ENCODE peak calls at places on chromosomes 13 and 19, in eight cellular contexts. One of them, this sample, is unnamed.

GRCh38 chr13:79543883-79544282 is 62.9 kb downstream of the NDFIP2 start:
- DNase-seq in lower leg skin: no peak
- DNase-seq in aorta: no peak
- DNase-seq in cardiac muscle cell: no peak
- DNase-seq in stimulated activated naive CD8-positive, alpha-beta T cell treated with anti-CD3 and anti-CD28 coated beads, Interleukin-15, Interleukin-2, amounts not matched to agents 100 U/mL and 50 U/mL, for 24 hours: no peak
- DNase-seq in activated CD4-positive, alpha-beta T cell treated with anti-CD3 and anti-CD28 coated beads, Interleukin-2, amount 50 U/mL, for 24 hours: no peak
- DNase-seq in cardiac fibroblast: no peak
- DNase-seq in CD8-positive, alpha-beta memory T cell: no peak
- DNase-seq in this sample: no peak

GRCh38 chr13:113671066-113672001 is 4.3 kb downstream of the GRK1 start:
- DNase-seq in cardiac fibroblast: no peak
- DNase-seq in CD8-positive, alpha-beta memory T cell: peak; percentile 41
- DNase-seq in cardiac muscle cell: no peak
- DNase-seq in aorta: peak; percentile 69
- DNase-seq in activated CD4-positive, alpha-beta T cell treated with anti-CD3 and anti-CD28 coated beads, Interleukin-2, amount 50 U/mL, for 24 hours: no peak
- DNase-seq in lower leg skin: no peak
- DNase-seq in stimulated activated naive CD8-positive, alpha-beta T cell treated with anti-CD3 and anti-CD28 coated beads, Interleukin-15, Interleukin-2, amounts not matched to agents 100 U/mL and 50 U/mL, for 24 hours: no peak
- DNase-seq in this sample: no peak

GRCh38 chr19:10812902-10813404 is 23.1 kb downstream of the TMED1 start:
- DNase-seq in lower leg skin: peak; percentile 36
- DNase-seq in cardiac fibroblast: peak; percentile 95
- DNase-seq in stimulated activated naive CD8-positive, alpha-beta T cell treated with anti-CD3 and anti-CD28 coated beads, Interleukin-15, Interleukin-2, amounts not matched to agents 100 U/mL and 50 U/mL, for 24 hours: peak; percentile 55
- DNase-seq in aorta: no peak
- DNase-seq in cardiac muscle cell: no peak
- DNase-seq in activated CD4-positive, alpha-beta T cell treated with anti-CD3 and anti-CD28 coated beads, Interleukin-2, amount 50 U/mL, for 24 hours: no peak
- DNase-seq in CD8-positive, alpha-beta memory T cell: no peak
- DNase-seq in this sample: peak; percentile 60

GRCh38 chr13:93298741-93299140 is 72.1 kb downstream of the GPC6 start:
- DNase-seq in stimulated activated naive CD8-positive, alpha-beta T cell treated with anti-CD3 and anti-CD28 coated beads, Interleukin-15, Interleukin-2, amounts not matched to agents 100 U/mL and 50 U/mL, for 24 hours: no peak
- DNase-seq in cardiac fibroblast: no peak
- DNase-seq in cardiac muscle cell: no peak
- DNase-seq in aorta: no peak
- DNase-seq in activated CD4-positive, alpha-beta T cell treated with anti-CD3 and anti-CD28 coated beads, Interleukin-2, amount 50 U/mL, for 24 hours: no peak
- DNase-seq in lower leg skin: no peak
- DNase-seq in CD8-positive, alpha-beta memory T cell: no peak
- DNase-seq in this sample: no peak

GRCh38 chr13:78298657-78299056 is 304.7 kb downstream of the POU4F1 start:
- DNase-seq in lower leg skin: no peak
- DNase-seq in cardiac muscle cell: no peak
- DNase-seq in stimulated activated naive CD8-positive, alpha-beta T cell treated with anti-CD3 and anti-CD28 coated beads, Interleukin-15, Interleukin-2, amounts not matched to agents 100 U/mL and 50 U/mL, for 24 hours: no peak
- DNase-seq in CD8-positive, alpha-beta memory T cell: no peak
- DNase-seq in aorta: no peak
- DNase-seq in activated CD4-positive, alpha-beta T cell treated with anti-CD3 and anti-CD28 coated beads, Interleukin-2, amount 50 U/mL, for 24 hours: no peak
- DNase-seq in cardiac fibroblast: no peak
- DNase-seq in this sample: no peak

GRCh38 chr13:40640845-40641458 is 25.5 kb downstream of the FOXO1 start:
- DNase-seq in CD8-positive, alpha-beta memory T cell: no peak
- DNase-seq in activated CD4-positive, alpha-beta T cell treated with anti-CD3 and anti-CD28 coated beads, Interleukin-2, amount 50 U/mL, for 24 hours: no peak
- DNase-seq in stimulated activated naive CD8-positive, alpha-beta T cell treated with anti-CD3 and anti-CD28 coated beads, Interleukin-15, Interleukin-2, amounts not matched to agents 100 U/mL and 50 U/mL, for 24 hours: no peak
- DNase-seq in cardiac fibroblast: no peak
- DNase-seq in lower leg skin: no peak
- DNase-seq in cardiac muscle cell: no peak
- DNase-seq in aorta: no peak
- DNase-seq in this sample: peak; percentile 67

GRCh38 chr19:6227156-6227940 is 52.4 kb downstream of the MLLT1 start:
- DNase-seq in cardiac fibroblast: no peak
- DNase-seq in activated CD4-positive, alpha-beta T cell treated with anti-CD3 and anti-CD28 coated beads, Interleukin-2, amount 50 U/mL, for 24 hours: no peak
- DNase-seq in CD8-positive, alpha-beta memory T cell: peak; percentile 36
- DNase-seq in stimulated activated naive CD8-positive, alpha-beta T cell treated with anti-CD3 and anti-CD28 coated beads, Interleukin-15, Interleukin-2, amounts not matched to agents 100 U/mL and 50 U/mL, for 24 hours: no peak
- DNase-seq in aorta: peak; percentile 68
- DNase-seq in lower leg skin: no peak
- DNase-seq in cardiac muscle cell: no peak
- DNase-seq in this sample: no peak

GRCh38 chr19:54029930-54030490 is 33.7 kb downstream of the VSTM1 start:
- DNase-seq in aorta: no peak
- DNase-seq in CD8-positive, alpha-beta memory T cell: peak; percentile 60
- DNase-seq in stimulated activated naive CD8-positive, alpha-beta T cell treated with anti-CD3 and anti-CD28 coated beads, Interleukin-15, Interleukin-2, amounts not matched to agents 100 U/mL and 50 U/mL, for 24 hours: peak; percentile 66
- DNase-seq in cardiac muscle cell: peak; percentile 66
- DNase-seq in lower leg skin: peak; percentile 43
- DNase-seq in cardiac fibroblast: peak; percentile 79
- DNase-seq in activated CD4-positive, alpha-beta T cell treated with anti-CD3 and anti-CD28 coated beads, Interleukin-2, amount 50 U/mL, for 24 hours: peak; percentile 8
- DNase-seq in this sample: peak; percentile 65

GRCh38 chr19:8244442-8244841 is 35.3 kb downstream of the CERS4 start:
- DNase-seq in cardiac fibroblast: no peak
- DNase-seq in activated CD4-positive, alpha-beta T cell treated with anti-CD3 and anti-CD28 coated beads, Interleukin-2, amount 50 U/mL, for 24 hours: no peak
- DNase-seq in lower leg skin: no peak
- DNase-seq in cardiac muscle cell: no peak
- DNase-seq in aorta: no peak
- DNase-seq in CD8-positive, alpha-beta memory T cell: no peak
- DNase-seq in stimulated activated naive CD8-positive, alpha-beta T cell treated with anti-CD3 and anti-CD28 coated beads, Interleukin-15, Interleukin-2, amounts not matched to agents 100 U/mL and 50 U/mL, for 24 hours: no peak
- DNase-seq in this sample: no peak

GRCh38 chr13:75836441-75836840 is 200.3 kb downstream of the LMO7 start:
- DNase-seq in stimulated activated naive CD8-positive, alpha-beta T cell treated with anti-CD3 and anti-CD28 coated beads, Interleukin-15, Interleukin-2, amounts not matched to agents 100 U/mL and 50 U/mL, for 24 hours: no peak
- DNase-seq in cardiac muscle cell: no peak
- DNase-seq in activated CD4-positive, alpha-beta T cell treated with anti-CD3 and anti-CD28 coated beads, Interleukin-2, amount 50 U/mL, for 24 hours: no peak
- DNase-seq in cardiac fibroblast: no peak
- DNase-seq in CD8-positive, alpha-beta memory T cell: no peak
- DNase-seq in aorta: no peak
- DNase-seq in lower leg skin: no peak
- DNase-seq in this sample: no peak

GRCh38 chr13:25397763-25398162 is 26.0 kb downstream of the ATP8A2 start:
- DNase-seq in aorta: no peak
- DNase-seq in stimulated activated naive CD8-positive, alpha-beta T cell treated with anti-CD3 and anti-CD28 coated beads, Interleukin-15, Interleukin-2, amounts not matched to agents 100 U/mL and 50 U/mL, for 24 hours: no peak
- DNase-seq in lower leg skin: no peak
- DNase-seq in cardiac muscle cell: no peak
- DNase-seq in CD8-positive, alpha-beta memory T cell: no peak
- DNase-seq in activated CD4-positive, alpha-beta T cell treated with anti-CD3 and anti-CD28 coated beads, Interleukin-2, amount 50 U/mL, for 24 hours: no peak
- DNase-seq in cardiac fibroblast: no peak
- DNase-seq in this sample: no peak

GRCh38 chr19:5093297-5093858 is 124.5 kb downstream of the KDM4B start:
- DNase-seq in cardiac muscle cell: no peak
- DNase-seq in stimulated activated naive CD8-positive, alpha-beta T cell treated with anti-CD3 and anti-CD28 coated beads, Interleukin-15, Interleukin-2, amounts not matched to agents 100 U/mL and 50 U/mL, for 24 hours: no peak
- DNase-seq in aorta: no peak
- DNase-seq in activated CD4-positive, alpha-beta T cell treated with anti-CD3 and anti-CD28 coated beads, Interleukin-2, amount 50 U/mL, for 24 hours: no peak
- DNase-seq in lower leg skin: no peak
- DNase-seq in CD8-positive, alpha-beta memory T cell: no peak
- DNase-seq in cardiac fibroblast: peak; percentile 43
- DNase-seq in this sample: no peak

GRCh38 chr13:40613192-40613818 is 53.1 kb downstream of the FOXO1 start:
- DNase-seq in aorta: no peak
- DNase-seq in activated CD4-positive, alpha-beta T cell treated with anti-CD3 and anti-CD28 coated beads, Interleukin-2, amount 50 U/mL, for 24 hours: no peak
- DNase-seq in CD8-positive, alpha-beta memory T cell: peak; percentile 74
- DNase-seq in lower leg skin: peak; percentile 35
- DNase-seq in cardiac fibroblast: no peak
- DNase-seq in cardiac muscle cell: peak; percentile 15
- DNase-seq in stimulated activated naive CD8-positive, alpha-beta T cell treated with anti-CD3 and anti-CD28 coated beads, Interleukin-15, Interleukin-2, amounts not matched to agents 100 U/mL and 50 U/mL, for 24 hours: peak; percentile 53
- DNase-seq in this sample: peak; percentile 77

GRCh38 chr13:113209336-113209879 is at the start of gene CUL4A:
- DNase-seq in cardiac muscle cell: peak; percentile 90
- DNase-seq in cardiac fibroblast: peak; percentile 77
- DNase-seq in aorta: peak; percentile 93
- DNase-seq in stimulated activated naive CD8-positive, alpha-beta T cell treated with anti-CD3 and anti-CD28 coated beads, Interleukin-15, Interleukin-2, amounts not matched to agents 100 U/mL and 50 U/mL, for 24 hours: peak; percentile 85
- DNase-seq in CD8-positive, alpha-beta memory T cell: peak; percentile 76
- DNase-seq in activated CD4-positive, alpha-beta T cell treated with anti-CD3 and anti-CD28 coated beads, Interleukin-2, amount 50 U/mL, for 24 hours: peak; percentile 60
- DNase-seq in lower leg skin: peak; percentile 72
- DNase-seq in this sample: peak; percentile 82

GRCh38 chr13:31627097-31627496 is 112.2 kb upstream of the RXFP2 start:
- DNase-seq in activated CD4-positive, alpha-beta T cell treated with anti-CD3 and anti-CD28 coated beads, Interleukin-2, amount 50 U/mL, for 24 hours: no peak
- DNase-seq in CD8-positive, alpha-beta memory T cell: no peak
- DNase-seq in stimulated activated naive CD8-positive, alpha-beta T cell treated with anti-CD3 and anti-CD28 coated beads, Interleukin-15, Interleukin-2, amounts not matched to agents 100 U/mL and 50 U/mL, for 24 hours: no peak
- DNase-seq in cardiac muscle cell: no peak
- DNase-seq in cardiac fibroblast: peak; percentile 27
- DNase-seq in lower leg skin: no peak
- DNase-seq in aorta: no peak
- DNase-seq in this sample: no peak

GRCh38 chr19:18046066-18046718 is 38.2 kb downstream of the ARRDC2 start:
- DNase-seq in aorta: peak; percentile 81
- DNase-seq in lower leg skin: no peak
- DNase-seq in CD8-positive, alpha-beta memory T cell: no peak
- DNase-seq in cardiac muscle cell: no peak
- DNase-seq in activated CD4-positive, alpha-beta T cell treated with anti-CD3 and anti-CD28 coated beads, Interleukin-2, amount 50 U/mL, for 24 hours: no peak
- DNase-seq in stimulated activated naive CD8-positive, alpha-beta T cell treated with anti-CD3 and anti-CD28 coated beads, Interleukin-15, Interleukin-2, amounts not matched to agents 100 U/mL and 50 U/mL, for 24 hours: peak; percentile 39
- DNase-seq in cardiac fibroblast: peak; percentile 49
- DNase-seq in this sample: no peak

GRCh38 chr13:77022341-77022740 is 4.6 kb downstream of the FBXL3 start:
- DNase-seq in cardiac fibroblast: peak; percentile 45
- DNase-seq in cardiac muscle cell: no peak
- DNase-seq in CD8-positive, alpha-beta memory T cell: no peak
- DNase-seq in stimulated activated naive CD8-positive, alpha-beta T cell treated with anti-CD3 and anti-CD28 coated beads, Interleukin-15, Interleukin-2, amounts not matched to agents 100 U/mL and 50 U/mL, for 24 hours: no peak
- DNase-seq in lower leg skin: no peak
- DNase-seq in aorta: no peak
- DNase-seq in activated CD4-positive, alpha-beta T cell treated with anti-CD3 and anti-CD28 coated beads, Interleukin-2, amount 50 U/mL, for 24 hours: no peak
- DNase-seq in this sample: no peak

GRCh38 chr19:32172761-32173160 is 172.6 kb upstream of the ZNF507 start:
- DNase-seq in CD8-positive, alpha-beta memory T cell: no peak
- DNase-seq in lower leg skin: no peak
- DNase-seq in stimulated activated naive CD8-positive, alpha-beta T cell treated with anti-CD3 and anti-CD28 coated beads, Interleukin-15, Interleukin-2, amounts not matched to agents 100 U/mL and 50 U/mL, for 24 hours: no peak
- DNase-seq in cardiac fibroblast: no peak
- DNase-seq in cardiac muscle cell: no peak
- DNase-seq in aorta: no peak
- DNase-seq in activated CD4-positive, alpha-beta T cell treated with anti-CD3 and anti-CD28 coated beads, Interleukin-2, amount 50 U/mL, for 24 hours: no peak
- DNase-seq in this sample: no peak